ENCODE peak calls at places on chromosomes 3 and 15, in five cellular contexts. B is HCT116, S is AG04450, Y is fibroblast of pulmonary artery, W is pancreas. I is an unnamed sample.

GRCh38 chr15:63048986-63049665 is 6.6 kb downstream of the TPM1 start:
- DNase-seq in B (no peak), S (no peak), Y (peak; percentile 63), W (peak; percentile 51), I (peak; percentile 61)

GRCh38 chr15:89002830-89003229 is 85.4 kb upstream of the ABHD2 start:
- DNase-seq in B (no peak), S (no peak), Y (no peak), W (no peak), I (no peak)

GRCh38 chr3:112364291-112364690 is 31.3 kb downstream of the CD200 start:
- DNase-seq in B (no peak), S (no peak), Y (no peak), W (no peak), I (no peak)

GRCh38 chr3:34106879-34107278 is 308.4 kb downstream of the PDCD6IP start:
- DNase-seq in B (peak; percentile 2), S (no peak), Y (peak; percentile 66), W (no peak), I (peak; percentile 10)

GRCh38 chr15:93223803-93224202 is 134.8 kb upstream of the RGMA start:
- DNase-seq in B (no peak), S (no peak), Y (no peak), W (no peak), I (no peak)

GRCh38 chr15:63843901-63844317 is 10.2 kb upstream of the HERC1 start:
- DNase-seq in B (no peak), S (no peak), Y (peak; percentile 46), W (no peak), I (peak; percentile 40)

GRCh38 chr3:160296591-160296990 is 71.4 kb downstream of the C3orf80 start:
- DNase-seq in B (no peak), S (no peak), Y (peak; percentile 9), W (no peak), I (peak; percentile 16)

GRCh38 chr3:155979746-155980145 is 109.3 kb downstream of the GMPS start:
- DNase-seq in B (no peak), S (no peak), Y (no peak), W (no peak), I (no peak)

GRCh38 chr3:5245927-5246326 is 58.4 kb downstream of the EDEM1 start:
- DNase-seq in B (no peak), S (no peak), Y (no peak), W (no peak), I (no peak)

GRCh38 chr3:5252111-5252510 is 64.6 kb downstream of the EDEM1 start:
- DNase-seq in B (no peak), S (no peak), Y (no peak), W (no peak), I (no peak)

GRCh38 chr3:5250467-5251195 is 63.1 kb downstream of the EDEM1 start:
- DNase-seq in B (no peak), S (no peak), Y (peak; percentile 27), W (no peak), I (no peak)

GRCh38 chr3:5254281-5255048 is 67.0 kb downstream of the EDEM1 start:
- DNase-seq in B (no peak), S (no peak), Y (no peak), W (no peak), I (no peak)

DNA sequence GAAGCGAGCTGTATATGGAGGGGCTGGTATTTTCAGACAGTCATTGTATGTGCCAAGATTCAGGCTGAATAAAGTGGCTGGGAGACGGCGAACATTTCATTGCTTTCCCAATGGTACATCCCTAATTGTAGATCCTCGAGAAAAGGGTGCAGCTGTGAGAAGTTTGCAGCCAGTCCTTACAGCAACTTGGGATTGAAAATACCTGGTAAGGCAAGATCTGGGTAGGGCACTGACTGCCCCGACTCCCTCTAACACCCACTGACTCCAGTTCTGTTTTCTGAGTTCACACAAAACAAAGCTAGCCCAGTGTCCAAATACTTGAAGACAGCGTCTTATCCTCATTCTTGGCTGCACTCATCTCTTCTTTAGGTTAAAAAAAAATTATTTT is 63.7 kb downstream of the EDEM1 start:
- DNase-seq in B (no peak), S (no peak), Y (no peak), W (no peak), I (no peak)
- H3K4me3 ChIP-seq in B (no peak overlapping the region), S (peak overlapping the region; percentile 40), Y (peak overlapping the region; percentile 51), W (peak overlapping the region; percentile 4), I (peak overlapping the region; percentile 27)

GRCh38 chr3:45034612-45035252 is 8.6 kb downstream of the CLEC3B start:
- DNase-seq in B (no peak), S (no peak), Y (no peak), W (no peak), I (no peak)

GRCh38 chr3:45032113-45032512 is 6.0 kb downstream of the CLEC3B start:
- DNase-seq in B (no peak), S (no peak), Y (no peak), W (no peak), I (no peak)

GRCh38 chr3:45038096-45038455 is 12.0 kb downstream of the CLEC3B start:
- DNase-seq in B (no peak), S (no peak), Y (no peak), W (no peak), I (no peak)

GRCh38 chr3:45033799-45034198 is 7.7 kb downstream of the CLEC3B start:
- DNase-seq in B (no peak), S (no peak), Y (no peak), W (no peak), I (no peak)

DNA sequence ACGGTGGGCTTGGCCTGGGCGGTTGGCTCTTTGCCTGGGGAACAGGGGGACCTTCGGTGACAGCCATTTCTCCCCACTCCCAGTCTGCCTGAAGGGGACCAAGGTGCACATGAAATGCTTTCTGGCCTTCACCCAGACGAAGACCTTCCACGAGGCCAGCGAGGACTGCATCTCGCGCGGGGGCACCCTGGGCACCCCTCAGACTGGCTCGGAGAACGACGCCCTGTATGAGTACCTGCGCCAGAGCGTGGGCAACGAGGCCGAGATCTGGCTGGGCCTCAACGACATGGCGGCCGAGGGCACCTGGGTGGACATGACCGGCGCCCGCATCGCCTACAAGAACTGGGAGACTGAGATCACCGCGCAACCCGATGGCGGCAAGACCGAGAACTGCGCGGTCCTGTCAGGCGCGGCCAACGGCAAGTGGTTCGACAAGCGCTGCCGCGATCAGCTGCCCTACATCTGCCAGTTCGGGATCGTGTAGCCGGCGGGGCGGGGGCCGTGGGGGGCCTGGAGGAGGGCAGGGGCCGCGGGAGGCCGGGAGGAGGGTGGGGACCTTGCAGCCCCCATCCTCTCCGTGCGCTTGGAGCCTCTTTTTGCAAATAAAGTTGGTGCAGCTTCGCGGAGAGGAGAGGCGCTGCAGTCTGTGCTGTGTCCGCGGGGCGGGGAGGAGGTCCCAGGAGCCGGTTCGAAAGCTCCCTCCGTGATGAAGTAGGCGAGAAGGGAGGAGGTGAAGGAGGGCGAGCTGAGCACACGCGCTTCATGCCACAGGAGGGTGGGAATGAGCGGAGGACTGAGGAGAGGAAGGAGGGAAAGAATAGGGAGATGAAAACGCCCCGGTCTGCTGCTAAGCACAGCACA is 9.6 kb downstream of the CLEC3B start:
- DNase-seq in B (no peak), S (no peak), Y (no peak), W (peak; percentile 28), I (peak; percentile 31)
- TF ChIP-seq CTCF in B (no peak), S (peak; percentile 22), Y (no peak), W (no peak), I (peak; percentile 10)

DNA sequence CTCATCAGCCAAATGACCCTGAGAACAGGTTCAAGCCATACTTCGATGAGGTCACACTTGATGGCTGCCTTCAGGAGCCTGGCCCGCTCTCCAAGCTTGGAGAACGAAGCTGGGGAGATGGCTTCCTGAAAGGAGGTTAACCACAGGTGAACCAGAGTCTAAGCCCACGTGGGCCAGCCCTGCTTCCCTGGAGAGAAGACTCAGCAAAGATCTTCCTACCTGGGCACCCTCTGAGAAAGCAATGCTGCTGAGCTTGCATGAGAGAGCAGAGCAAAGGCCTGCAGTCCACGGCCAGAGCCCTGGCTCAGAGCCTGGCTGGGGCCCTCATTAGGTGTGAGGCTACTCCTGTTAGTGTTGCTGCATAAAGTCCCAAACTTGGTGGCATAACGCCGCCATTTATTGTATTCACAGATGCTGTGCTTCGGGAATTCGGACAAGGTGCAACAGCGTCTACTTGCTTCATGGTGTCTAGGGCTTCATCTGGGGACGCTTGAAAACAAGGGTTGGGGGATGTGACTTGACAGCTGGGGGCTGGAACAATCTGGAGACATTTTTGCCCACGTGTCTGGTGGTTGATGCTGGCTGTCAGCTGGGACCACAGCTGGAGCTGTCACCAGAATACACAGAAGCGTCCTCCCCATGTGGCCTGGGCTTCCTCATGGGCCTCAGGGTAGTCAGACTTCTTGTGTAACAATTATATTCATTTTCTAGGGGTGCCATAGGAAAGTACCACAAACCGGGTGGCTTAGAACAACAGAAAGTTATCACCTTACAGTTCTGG is 87.8 kb upstream of the MEF2A start:
- DNase-seq in B (no peak), S (no peak), Y (no peak), W (no peak), I (no peak)
- H3K4me3 ChIP-seq in B (no peak overlapping the region), S (no peak overlapping the region), Y (no peak overlapping the region), W (no peak overlapping the region), I (no peak overlapping the region)

GRCh38 chr15:69067296-69067695 is 52.8 kb downstream of the NOX5 start:
- DNase-seq in B (no peak), S (no peak), Y (no peak), W (no peak), I (no peak)

GRCh38 chr15:69066646-69066995 is 52.1 kb downstream of the NOX5 start:
- DNase-seq in B (no peak), S (no peak), Y (no peak), W (no peak), I (no peak)

GRCh38 chr15:69065981-69066645 is 51.6 kb downstream of the NOX5 start:
- DNase-seq in B (no peak), S (no peak), Y (no peak), W (no peak), I (no peak)

GRCh38 chr15:69061414-69061842 is 46.9 kb downstream of the NOX5 start:
- DNase-seq in B (no peak), S (no peak), Y (no peak), W (no peak), I (no peak)

DNA sequence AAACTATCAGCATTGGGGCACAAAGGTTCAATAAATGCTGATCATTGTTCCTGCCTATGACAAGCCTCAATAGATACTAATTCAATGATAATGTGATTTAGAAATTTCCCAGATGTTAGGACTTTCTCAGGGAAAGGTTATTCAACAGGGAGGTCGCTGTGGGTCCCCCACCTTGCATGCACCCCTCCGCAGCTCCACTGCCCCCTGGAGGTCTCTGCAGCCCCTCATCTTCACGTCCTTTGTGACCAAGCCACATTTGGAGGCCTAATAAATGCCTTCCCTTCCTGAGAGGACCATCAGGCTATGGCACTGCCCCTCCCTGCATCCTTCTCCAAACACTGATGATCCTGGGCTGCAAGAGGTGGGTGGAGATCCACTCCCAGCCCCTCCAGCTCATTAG is 50.2 kb downstream of the NOX5 start:
- DNase-seq in B (no peak), S (no peak), Y (no peak), W (no peak), I (no peak)
- TF ChIP-seq CTCF in B (no peak), S (no peak), Y (no peak), W (no peak), I (no peak)

GRCh38 chr15:80679805-80680175 is 15.3 kb upstream of the ABHD17C start:
- DNase-seq in B (no peak), S (no peak), Y (no peak), W (no peak), I (no peak)
- H3K4me3 ChIP-seq in B (no peak overlapping the region), S (no peak overlapping the region), Y (no peak overlapping the region), W (no peak overlapping the region), I (no peak overlapping the region)